ENCODE peak calls at places on chromosomes 13 and 19, in six cellular contexts. One of them, this sample, is unnamed.

GRCh38 chr13:113882266-113882627 is 18.4 kb upstream of the GAS6 start:
- DNase-seq in PC-3: no peak
- DNase-seq in PC-9: no peak
- DNase-seq in GM23248: no peak
- DNase-seq in endothelial cell of umbilical vein: peak
- DNase-seq in H1: no peak
- DNase-seq in this sample: peak

GRCh38 chr13:51599444-51600176 is 15.3 kb downstream of the WDFY2 start:
- DNase-seq in PC-3: no peak
- DNase-seq in PC-9: no peak
- DNase-seq in GM23248: no peak
- DNase-seq in endothelial cell of umbilical vein: no peak
- DNase-seq in H1: no peak
- DNase-seq in this sample: no peak

GRCh38 chr19:677601-678380 is 1.6 kb downstream of the FSTL3 start:
- DNase-seq in PC-3: peak
- DNase-seq in PC-9: peak
- DNase-seq in GM23248: peak
- DNase-seq in endothelial cell of umbilical vein: no peak
- DNase-seq in H1: no peak
- DNase-seq in this sample: no peak

GRCh38 chr19:14167594-14168138 is 31.3 kb upstream of the ASF1B start:
- DNase-seq in PC-3: no peak
- DNase-seq in PC-9: no peak
- DNase-seq in GM23248: no peak
- DNase-seq in endothelial cell of umbilical vein: no peak
- DNase-seq in H1: no peak
- DNase-seq in this sample: no peak

GRCh38 chr13:108086678-108087077 is 128.7 kb downstream of the LIG4 start:
- DNase-seq in PC-3: peak
- DNase-seq in PC-9: no peak
- DNase-seq in GM23248: peak
- DNase-seq in endothelial cell of umbilical vein: peak
- DNase-seq in H1: no peak
- DNase-seq in this sample: no peak

GRCh38 chr19:42199440-42200115 is 17.9 kb downstream of the DEDD2 start:
- DNase-seq in PC-3: no peak
- DNase-seq in PC-9: no peak
- DNase-seq in GM23248: no peak
- DNase-seq in endothelial cell of umbilical vein: no peak
- DNase-seq in H1: no peak
- DNase-seq in this sample: peak

GRCh38 chr19:1584500-1585242 is 8.0 kb downstream of the MBD3 start:
- DNase-seq in PC-3: no peak
- DNase-seq in PC-9: no peak
- DNase-seq in GM23248: no peak
- DNase-seq in endothelial cell of umbilical vein: no peak
- DNase-seq in H1: peak
- DNase-seq in this sample: no peak

GRCh38 chr19:19096641-19097627 is 33.1 kb downstream of the SLC25A42 start:
- DNase-seq in PC-3: no peak
- DNase-seq in PC-9: peak
- DNase-seq in GM23248: no peak
- DNase-seq in endothelial cell of umbilical vein: no peak
- DNase-seq in H1: no peak
- DNase-seq in this sample: no peak

GRCh38 chr19:45475537-45476348 is 7.9 kb downstream of the FOSB start:
- DNase-seq in PC-3: no peak
- DNase-seq in PC-9: no peak
- DNase-seq in GM23248: peak
- DNase-seq in endothelial cell of umbilical vein: no peak
- DNase-seq in H1: no peak
- DNase-seq in this sample: no peak

GRCh38 chr19:45472557-45473365 is 5.0 kb downstream of the FOSB start:
- DNase-seq in PC-3: no peak
- DNase-seq in PC-9: no peak
- DNase-seq in GM23248: peak
- DNase-seq in endothelial cell of umbilical vein: no peak
- DNase-seq in H1: peak
- DNase-seq in this sample: no peak

GRCh38 chr19:45474941-45475516 is 7.2 kb downstream of the FOSB start:
- DNase-seq in PC-3: no peak
- DNase-seq in PC-9: no peak
- DNase-seq in GM23248: peak
- DNase-seq in endothelial cell of umbilical vein: no peak
- DNase-seq in H1: no peak
- DNase-seq in this sample: no peak

GRCh38 chr19:45473366-45474190 is 5.8 kb downstream of the FOSB start:
- DNase-seq in PC-3: no peak
- DNase-seq in PC-9: no peak
- DNase-seq in GM23248: peak
- DNase-seq in endothelial cell of umbilical vein: no peak
- DNase-seq in H1: no peak
- DNase-seq in this sample: no peak

DNA sequence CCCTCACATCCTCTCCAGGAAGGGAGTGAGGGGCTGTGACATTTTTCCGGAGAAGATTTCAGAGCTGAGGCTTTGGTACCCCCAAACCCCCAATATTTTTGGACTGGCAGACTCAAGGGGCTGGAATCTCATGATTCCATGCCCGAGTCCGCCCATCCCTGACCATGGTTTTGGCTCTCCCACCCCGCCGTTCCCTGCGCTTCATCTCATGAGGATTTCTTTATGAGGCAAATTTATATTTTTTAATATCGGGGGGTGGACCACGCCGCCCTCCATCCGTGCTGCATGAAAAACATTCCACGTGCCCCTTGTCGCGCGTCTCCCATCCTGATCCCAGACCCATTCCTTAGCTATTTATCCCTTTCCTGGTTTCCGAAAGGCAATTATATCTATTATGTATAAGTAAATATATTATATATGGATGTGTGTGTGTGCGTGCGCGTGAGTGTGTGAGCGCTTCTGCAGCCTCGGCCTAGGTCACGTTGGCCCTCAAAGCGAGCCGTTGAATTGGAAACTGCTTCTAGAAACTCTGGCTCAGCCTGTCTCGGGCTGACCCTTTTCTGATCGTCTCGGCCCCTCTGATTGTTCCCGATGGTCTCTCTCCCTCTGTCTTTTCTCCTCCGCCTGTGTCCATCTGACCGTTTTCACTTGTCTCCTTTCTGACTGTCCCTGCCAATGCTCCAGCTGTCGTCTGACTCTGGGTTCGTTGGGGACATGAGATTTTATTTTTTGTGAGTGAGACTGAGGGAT is 6.6 kb downstream of the FOSB start:
- DNase-seq in PC-3: no peak
- DNase-seq in PC-9: no peak
- DNase-seq in GM23248: peak
- DNase-seq in endothelial cell of umbilical vein: no peak
- DNase-seq in H1: no peak
- DNase-seq in this sample: no peak
- H2AFZ ChIP-seq in PC-3: no peak
- H2AFZ ChIP-seq in PC-9: no peak
- H2AFZ ChIP-seq in GM23248: no peak
- H2AFZ ChIP-seq in endothelial cell of umbilical vein: no peak
- H2AFZ ChIP-seq in H1: no peak
- H2AFZ ChIP-seq in this sample: no peak

DNA sequence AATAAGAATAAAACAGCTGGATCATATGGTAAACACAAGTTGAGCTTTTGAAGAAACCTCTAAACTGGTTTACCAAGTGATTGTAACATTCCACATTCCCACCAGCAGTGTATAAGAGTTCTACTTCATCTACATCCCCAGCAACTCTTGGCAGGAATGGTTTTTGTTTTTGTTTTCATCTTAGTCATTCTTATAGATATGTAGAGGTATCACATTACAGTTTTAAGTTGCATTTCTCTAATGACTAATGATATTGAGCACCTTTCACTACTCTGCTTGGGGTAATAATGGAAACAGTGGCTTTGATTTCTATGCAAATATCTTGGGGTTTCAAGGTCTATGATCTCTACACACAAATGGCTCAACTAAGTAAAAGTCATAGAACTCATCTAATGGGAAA is 614.5 kb downstream of the TBC1D4 start:
- DNase-seq in PC-3: peak
- DNase-seq in PC-9: no peak
- DNase-seq in GM23248: peak
- DNase-seq in endothelial cell of umbilical vein: peak
- DNase-seq in H1: no peak
- DNase-seq in this sample: no peak
- TF ChIP-seq EZH2 in PC-3: no peak
- TF ChIP-seq EZH2 in PC-9: no peak
- TF ChIP-seq EZH2 in GM23248: no peak
- TF ChIP-seq EZH2 in endothelial cell of umbilical vein: no peak
- TF ChIP-seq EZH2 in H1: no peak
- TF ChIP-seq EZH2 in this sample: no peak

DNA sequence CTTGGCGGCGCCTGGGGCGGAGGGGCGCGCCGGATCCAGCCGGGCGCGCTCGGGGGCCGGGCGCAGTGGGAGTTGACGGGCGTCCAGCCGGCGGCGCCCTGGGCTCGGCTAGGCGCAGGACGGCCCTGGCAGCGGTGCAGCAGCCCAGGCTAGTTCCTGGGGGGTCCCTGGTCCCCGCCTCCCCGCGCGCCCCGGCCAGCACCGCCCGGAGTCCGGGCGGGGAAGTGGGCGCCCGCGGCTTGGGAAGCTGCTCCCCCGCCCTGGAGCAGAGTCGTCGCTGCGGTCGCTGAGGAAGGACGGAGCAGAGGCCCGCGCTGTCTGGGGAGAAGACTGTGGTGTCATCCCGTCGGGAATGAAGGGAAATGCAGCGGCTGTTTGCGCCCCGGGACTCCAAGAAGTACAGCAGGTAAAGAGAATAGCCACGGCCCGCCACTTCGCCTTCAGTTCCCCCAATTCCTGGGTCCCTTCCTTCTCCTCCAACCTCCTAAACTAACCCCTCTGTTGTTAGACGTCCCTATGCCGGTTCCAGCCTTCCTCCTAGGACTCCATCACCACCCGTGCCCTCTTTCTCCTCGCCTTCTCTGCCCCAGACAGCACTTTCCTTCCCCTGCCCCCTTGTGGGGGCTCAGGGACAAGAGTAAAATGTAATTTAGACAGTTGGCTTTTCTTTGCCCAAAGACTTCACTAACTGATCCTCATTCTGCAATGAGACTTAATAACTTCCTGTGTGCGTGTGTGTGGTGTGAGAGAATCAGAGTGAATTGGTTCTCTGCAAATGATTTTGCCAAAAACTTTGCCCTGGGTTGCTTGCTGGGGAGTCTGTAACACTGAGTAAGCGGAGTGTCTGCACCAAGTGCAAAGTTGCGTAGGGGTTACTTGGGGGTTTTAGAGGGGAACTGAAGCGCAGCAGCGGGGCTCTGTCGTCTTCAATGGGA is 20.3 kb upstream of the SGCG start:
- DNase-seq in PC-3: peak
- DNase-seq in PC-9: no peak
- DNase-seq in GM23248: peak
- DNase-seq in endothelial cell of umbilical vein: no peak
- DNase-seq in H1: peak
- DNase-seq in this sample: no peak
- H2AFZ ChIP-seq in PC-3: no peak
- H2AFZ ChIP-seq in PC-9: no peak
- H2AFZ ChIP-seq in GM23248: peak
- H2AFZ ChIP-seq in endothelial cell of umbilical vein: no peak
- H2AFZ ChIP-seq in H1: peak
- H2AFZ ChIP-seq in this sample: no peak

GRCh38 chr13:111324736-111325135 is 4.3 kb downstream of the TEX29 start:
- DNase-seq in PC-3: no peak
- DNase-seq in PC-9: no peak
- DNase-seq in GM23248: no peak
- DNase-seq in endothelial cell of umbilical vein: no peak
- DNase-seq in H1: no peak
- DNase-seq in this sample: no peak
- TF ChIP-seq EZH2 in PC-3: no peak
- TF ChIP-seq EZH2 in PC-9: no peak
- TF ChIP-seq EZH2 in GM23248: no peak
- TF ChIP-seq EZH2 in endothelial cell of umbilical vein: no peak
- TF ChIP-seq EZH2 in H1: no peak
- TF ChIP-seq EZH2 in this sample: no peak

GRCh38 chr19:35125746-35126623 is 8.9 kb downstream of the LGI4 start:
- DNase-seq in PC-3: no peak
- DNase-seq in PC-9: peak
- DNase-seq in GM23248: no peak
- DNase-seq in endothelial cell of umbilical vein: no peak
- DNase-seq in H1: no peak
- DNase-seq in this sample: no peak

GRCh38 chr19:35123573-35123972 is 8.0 kb downstream of the FXYD3 start:
- DNase-seq in PC-3: peak
- DNase-seq in PC-9: peak
- DNase-seq in GM23248: peak
- DNase-seq in endothelial cell of umbilical vein: no peak
- DNase-seq in H1: no peak
- DNase-seq in this sample: no peak

GRCh38 chr19:35124098-35125060 is 8.8 kb downstream of the FXYD3 start:
- DNase-seq in PC-3: peak
- DNase-seq in PC-9: peak
- DNase-seq in GM23248: peak
- DNase-seq in endothelial cell of umbilical vein: peak
- DNase-seq in H1: no peak
- DNase-seq in this sample: peak

GRCh38 chr19:35126624-35126959 is 8.3 kb downstream of the LGI4 start:
- DNase-seq in PC-3: no peak
- DNase-seq in PC-9: no peak
- DNase-seq in GM23248: no peak
- DNase-seq in endothelial cell of umbilical vein: no peak
- DNase-seq in H1: no peak
- DNase-seq in this sample: no peak

GRCh38 chr19:35125270-35125717 is 9.6 kb downstream of the LGI4 start:
- DNase-seq in PC-3: no peak
- DNase-seq in PC-9: no peak
- DNase-seq in GM23248: no peak
- DNase-seq in endothelial cell of umbilical vein: no peak
- DNase-seq in H1: no peak
- DNase-seq in this sample: no peak
- H2AFZ ChIP-seq in PC-3: no peak
- H2AFZ ChIP-seq in PC-9: no peak
- H2AFZ ChIP-seq in GM23248: peak
- H2AFZ ChIP-seq in endothelial cell of umbilical vein: no peak
- H2AFZ ChIP-seq in H1: no peak
- H2AFZ ChIP-seq in this sample: no peak

DNA sequence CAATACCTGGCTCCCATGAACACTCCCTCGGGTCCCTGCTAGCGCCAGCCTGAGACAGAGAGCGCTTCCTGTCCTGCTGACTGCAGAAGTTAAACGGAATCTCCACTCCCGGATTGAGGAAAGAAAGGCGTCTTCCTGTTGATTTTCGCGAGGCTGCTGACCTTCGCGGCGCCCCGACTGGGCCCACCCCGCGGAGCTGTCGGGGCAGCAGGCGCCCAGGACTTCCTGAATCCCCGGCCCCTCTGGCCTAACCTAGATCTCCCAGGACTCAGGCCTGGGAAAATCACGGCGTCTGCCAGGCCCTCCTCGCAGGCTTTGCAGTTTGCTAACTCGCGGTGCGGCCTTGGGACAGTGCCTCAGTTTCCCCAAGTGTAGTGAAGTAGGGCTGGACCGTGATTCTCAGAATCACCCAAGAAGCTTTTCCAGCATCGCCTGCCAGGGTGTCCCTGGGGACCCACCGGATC is 108.8 kb downstream of the KCTD15 start:
- DNase-seq in PC-3: peak
- DNase-seq in PC-9: no peak
- DNase-seq in GM23248: no peak
- DNase-seq in endothelial cell of umbilical vein: peak
- DNase-seq in H1: no peak
- DNase-seq in this sample: no peak
- TF ChIP-seq EZH2 in PC-3: no peak
- TF ChIP-seq EZH2 in PC-9: no peak
- TF ChIP-seq EZH2 in GM23248: no peak
- TF ChIP-seq EZH2 in endothelial cell of umbilical vein: no peak
- TF ChIP-seq EZH2 in H1: no peak
- TF ChIP-seq EZH2 in this sample: peak